ENCODE peak calls at places on chromosomes 2 and 18, in seven cellular contexts. F is H54; H is progenitor cell of endocrine pancreas; Q is T-helper 2 cell; Z is AG04450; V is stimulated activated CD4-positive, alpha-beta T cell treated with anti-CD3 and anti-CD28 coated beads, Interleukin-15, amount 100 ng/mL, for 24 hours; X is stimulated activated naive CD4-positive, alpha-beta T cell. E is an unnamed sample.

GRCh38 chr2:190618030-190618429 is 30.9 kb upstream of the NAB1 start:
- DNase-seq in F (no peak), H (no peak), Q (no peak), Z (no peak), V (no peak), X (no peak), E (no peak)

GRCh38 chr18:79353238-79353637 is 42.5 kb upstream of the NFATC1 start:
- DNase-seq in F (no peak), H (no peak), Q (no peak), Z (no peak), V (no peak), X (no peak), E (peak)

GRCh38 chr2:197556456-197556855 is 40.6 kb downstream of the MOB4 start:
- DNase-seq in F (no peak), H (no peak), Q (no peak), Z (no peak), V (no peak), X (no peak), E (no peak)

GRCh38 chr18:8895987-8896619 is 190.7 kb downstream of the MTCL1 start:
- DNase-seq in F (no peak), H (no peak), Q (no peak), Z (peak), V (no peak), X (no peak), E (peak)

GRCh38 chr2:141724426-141724825 is 406.4 kb downstream of the LRP1B start:
- DNase-seq in F (no peak), H (no peak), Q (no peak), Z (no peak), V (no peak), X (no peak), E (no peak)

GRCh38 chr18:52570975-52571374 is 231.0 kb downstream of the DCC start:
- DNase-seq in F (no peak), H (no peak), Q (no peak), Z (no peak), V (no peak), X (no peak), E (no peak)

GRCh38 chr18:9337875-9338274 is 3.3 kb downstream of the TWSG1 start:
- DNase-seq in F (no peak), H (no peak), Q (no peak), Z (no peak), V (no peak), X (no peak), E (no peak)

GRCh38 chr18:44698518-44698917 is 17.8 kb downstream of the SETBP1 start:
- DNase-seq in F (no peak), H (no peak), Q (no peak), Z (no peak), V (no peak), X (no peak), E (no peak)

GRCh38 chr18:75204978-75205759 is 3.8 kb downstream of the PTGR3 start:
- DNase-seq in F (no peak), H (no peak), Q (no peak), Z (no peak), V (no peak), X (peak), E (no peak)

GRCh38 chr2:221397179-221397578 is 174.9 kb downstream of the EPHA4 start:
- DNase-seq in F (no peak), H (no peak), Q (no peak), Z (no peak), V (no peak), X (no peak), E (no peak)

GRCh38 chr18:32919799-32920198 is 147.0 kb upstream of the KLHL14 start:
- DNase-seq in F (no peak), H (peak), Q (no peak), Z (no peak), V (peak), X (no peak), E (peak)

GRCh38 chr2:47486858-47487497 is 84.0 kb downstream of the MSH2 start:
- DNase-seq in F (no peak), H (no peak), Q (no peak), Z (no peak), V (no peak), X (no peak), E (no peak)

GRCh38 chr2:97858442-97858841 is 137.3 kb downstream of the TMEM131 start:
- DNase-seq in F (no peak), H (no peak), Q (no peak), Z (no peak), V (no peak), X (no peak), E (no peak)

GRCh38 chr2:124025896-124026295 is 809 bp downstream of the CNTNAP5 start:
- DNase-seq in F (no peak), H (no peak), Q (no peak), Z (no peak), V (no peak), X (no peak), E (no peak)

E was measured in ACHN.